ENCODE peak calls at places on chromosomes 4 and X, in ten cellular contexts. One of them, this sample, is unnamed.

GRCh38 chrX:1462596-1463251 is 10.0 kb upstream of the ASMTL start:
- DNase-seq in AG10803: no peak
- DNase-seq in tibial artery: peak
- DNase-seq in cardiac fibroblast: peak
- DNase-seq in tibial nerve: no peak
- DNase-seq in A549: no peak
- DNase-seq in mucosa of descending colon: peak
- DNase-seq in lung: peak
- DNase-seq in fibroblast of villous mesenchyme: peak
- DNase-seq in foreskin fibroblast: peak
- DNase-seq in this sample: peak

GRCh38 chr4:98326168-98326567 is 65.0 kb downstream of the RAP1GDS1 start:
- DNase-seq in fibroblast of villous mesenchyme: no peak
- DNase-seq in lung: no peak
- DNase-seq in AG10803: no peak
- DNase-seq in tibial nerve: no peak
- DNase-seq in A549: no peak
- DNase-seq in tibial artery: no peak
- DNase-seq in mucosa of descending colon: no peak
- DNase-seq in foreskin fibroblast: no peak
- DNase-seq in cardiac fibroblast: no peak
- DNase-seq in this sample: no peak

GRCh38 chr4:139935911-139936310 is 218.1 kb downstream of the MAML3 start:
- DNase-seq in fibroblast of villous mesenchyme: no peak
- DNase-seq in lung: no peak
- DNase-seq in AG10803: no peak
- DNase-seq in tibial nerve: no peak
- DNase-seq in tibial artery: no peak
- DNase-seq in cardiac fibroblast: no peak
- DNase-seq in A549: no peak
- DNase-seq in foreskin fibroblast: no peak
- DNase-seq in mucosa of descending colon: no peak
- DNase-seq in this sample: no peak

GRCh38 chrX:34734383-34734782 is 77.3 kb upstream of the TMEM47 start:
- DNase-seq in AG10803: peak
- DNase-seq in fibroblast of villous mesenchyme: no peak
- DNase-seq in A549: no peak
- DNase-seq in cardiac fibroblast: peak
- DNase-seq in tibial artery: no peak
- DNase-seq in foreskin fibroblast: peak
- DNase-seq in lung: no peak
- DNase-seq in tibial nerve: no peak
- DNase-seq in mucosa of descending colon: no peak
- DNase-seq in this sample: peak

GRCh38 chrX:129748265-129748664 is 9.5 kb downstream of the XPNPEP2 start:
- DNase-seq in mucosa of descending colon: no peak
- DNase-seq in AG10803: peak
- DNase-seq in fibroblast of villous mesenchyme: peak
- DNase-seq in foreskin fibroblast: peak
- DNase-seq in A549: no peak
- DNase-seq in tibial nerve: peak
- DNase-seq in lung: no peak
- DNase-seq in tibial artery: no peak
- DNase-seq in cardiac fibroblast: peak
- DNase-seq in this sample: peak

GRCh38 chrX:7889138-7889537 is 38.1 kb downstream of the PNPLA4 start:
- DNase-seq in tibial nerve: no peak
- DNase-seq in cardiac fibroblast: no peak
- DNase-seq in fibroblast of villous mesenchyme: no peak
- DNase-seq in mucosa of descending colon: no peak
- DNase-seq in lung: no peak
- DNase-seq in AG10803: no peak
- DNase-seq in A549: no peak
- DNase-seq in tibial artery: no peak
- DNase-seq in foreskin fibroblast: no peak
- DNase-seq in this sample: no peak

GRCh38 chrX:57286507-57287251 is at the start of gene FAAH2:
- DNase-seq in foreskin fibroblast: no peak
- DNase-seq in tibial artery: no peak
- DNase-seq in lung: peak
- DNase-seq in mucosa of descending colon: peak
- DNase-seq in A549: peak
- DNase-seq in tibial nerve: no peak
- DNase-seq in cardiac fibroblast: no peak
- DNase-seq in fibroblast of villous mesenchyme: no peak
- DNase-seq in AG10803: no peak
- DNase-seq in this sample: no peak

GRCh38 chr4:156800463-156800862 is 171.1 kb downstream of the PDGFC start:
- DNase-seq in tibial artery: no peak
- DNase-seq in mucosa of descending colon: no peak
- DNase-seq in foreskin fibroblast: no peak
- DNase-seq in AG10803: no peak
- DNase-seq in cardiac fibroblast: no peak
- DNase-seq in fibroblast of villous mesenchyme: no peak
- DNase-seq in tibial nerve: no peak
- DNase-seq in A549: no peak
- DNase-seq in lung: no peak
- DNase-seq in this sample: no peak

GRCh38 chr4:85500110-85500867 is 25.3 kb downstream of the ARHGAP24 start:
- DNase-seq in cardiac fibroblast: no peak
- DNase-seq in mucosa of descending colon: no peak
- DNase-seq in A549: no peak
- DNase-seq in fibroblast of villous mesenchyme: peak
- DNase-seq in foreskin fibroblast: peak
- DNase-seq in tibial artery: no peak
- DNase-seq in tibial nerve: no peak
- DNase-seq in AG10803: peak
- DNase-seq in lung: no peak
- DNase-seq in this sample: peak

GRCh38 chrX:111581086-111581485 is 69.6 kb downstream of the SERTM2 start:
- DNase-seq in foreskin fibroblast: no peak
- DNase-seq in tibial artery: no peak
- DNase-seq in lung: no peak
- DNase-seq in AG10803: no peak
- DNase-seq in cardiac fibroblast: no peak
- DNase-seq in tibial nerve: no peak
- DNase-seq in A549: no peak
- DNase-seq in mucosa of descending colon: no peak
- DNase-seq in fibroblast of villous mesenchyme: peak
- DNase-seq in this sample: no peak

GRCh38 chr4:38805530-38806145 is 1.0 kb upstream of the TLR1 start:
- DNase-seq in tibial nerve: peak
- DNase-seq in fibroblast of villous mesenchyme: peak
- DNase-seq in foreskin fibroblast: peak
- DNase-seq in lung: peak
- DNase-seq in mucosa of descending colon: no peak
- DNase-seq in cardiac fibroblast: peak
- DNase-seq in AG10803: no peak
- DNase-seq in tibial artery: no peak
- DNase-seq in A549: no peak
- DNase-seq in this sample: peak

GRCh38 chrX:134173541-134174272 is 63.3 kb upstream of the CCDC160 start:
- DNase-seq in foreskin fibroblast: no peak
- DNase-seq in tibial artery: no peak
- DNase-seq in fibroblast of villous mesenchyme: no peak
- DNase-seq in mucosa of descending colon: no peak
- DNase-seq in tibial nerve: no peak
- DNase-seq in cardiac fibroblast: no peak
- DNase-seq in AG10803: no peak
- DNase-seq in lung: no peak
- DNase-seq in A549: no peak
- DNase-seq in this sample: no peak

GRCh38 chr4:90575371-90575770 is 448.2 kb downstream of the CCSER1 start:
- DNase-seq in A549: no peak
- DNase-seq in cardiac fibroblast: no peak
- DNase-seq in lung: no peak
- DNase-seq in fibroblast of villous mesenchyme: no peak
- DNase-seq in foreskin fibroblast: no peak
- DNase-seq in AG10803: no peak
- DNase-seq in tibial nerve: no peak
- DNase-seq in tibial artery: no peak
- DNase-seq in mucosa of descending colon: no peak
- DNase-seq in this sample: no peak

GRCh38 chr4:119113033-119113655 is 22.5 kb upstream of the MYOZ2 start:
- DNase-seq in fibroblast of villous mesenchyme: peak
- DNase-seq in A549: peak
- DNase-seq in tibial nerve: no peak
- DNase-seq in cardiac fibroblast: peak
- DNase-seq in lung: no peak
- DNase-seq in foreskin fibroblast: peak
- DNase-seq in mucosa of descending colon: no peak
- DNase-seq in tibial artery: no peak
- DNase-seq in AG10803: peak
- DNase-seq in this sample: peak

GRCh38 chr4:76947369-76947768 is 2.2 kb upstream of the SEPTIN11 start:
- DNase-seq in foreskin fibroblast: no peak
- DNase-seq in AG10803: no peak
- DNase-seq in tibial artery: no peak
- DNase-seq in lung: no peak
- DNase-seq in cardiac fibroblast: peak
- DNase-seq in A549: no peak
- DNase-seq in fibroblast of villous mesenchyme: peak
- DNase-seq in mucosa of descending colon: no peak
- DNase-seq in tibial nerve: no peak
- DNase-seq in this sample: peak

GRCh38 chrX:53239474-53239873 is 14.5 kb upstream of the KDM5C start:
- DNase-seq in tibial artery: no peak
- DNase-seq in foreskin fibroblast: no peak
- DNase-seq in A549: peak
- DNase-seq in cardiac fibroblast: peak
- DNase-seq in fibroblast of villous mesenchyme: no peak
- DNase-seq in lung: no peak
- DNase-seq in AG10803: no peak
- DNase-seq in tibial nerve: no peak
- DNase-seq in mucosa of descending colon: no peak
- DNase-seq in this sample: no peak
- TF ChIP-seq CTCF in tibial artery: no peak
- TF ChIP-seq CTCF in foreskin fibroblast: no peak
- TF ChIP-seq CTCF in A549: peak
- TF ChIP-seq CTCF in cardiac fibroblast: no peak
- TF ChIP-seq CTCF in fibroblast of villous mesenchyme: no peak
- TF ChIP-seq CTCF in lung: no peak
- TF ChIP-seq CTCF in AG10803: no peak
- TF ChIP-seq CTCF in tibial nerve: no peak
- TF ChIP-seq CTCF in mucosa of descending colon: no peak
- TF ChIP-seq CTCF in this sample: peak

GRCh38 chr4:2786152-2786671 is 6.7 kb upstream of the SH3BP2 start:
- DNase-seq in fibroblast of villous mesenchyme: no peak
- DNase-seq in mucosa of descending colon: peak
- DNase-seq in tibial artery: peak
- DNase-seq in lung: no peak
- DNase-seq in A549: no peak
- DNase-seq in cardiac fibroblast: no peak
- DNase-seq in AG10803: no peak
- DNase-seq in foreskin fibroblast: no peak
- DNase-seq in tibial nerve: no peak
- DNase-seq in this sample: no peak
- H3K4me3 ChIP-seq in fibroblast of villous mesenchyme: no peak
- H3K4me3 ChIP-seq in mucosa of descending colon: no peak
- H3K4me3 ChIP-seq in tibial artery: no peak
- H3K4me3 ChIP-seq in lung: no peak
- H3K4me3 ChIP-seq in A549: no peak
- H3K4me3 ChIP-seq in cardiac fibroblast: no peak
- H3K4me3 ChIP-seq in AG10803: no peak
- H3K4me3 ChIP-seq in foreskin fibroblast: no peak
- H3K4me3 ChIP-seq in tibial nerve: no peak
- H3K4me3 ChIP-seq in this sample: no peak

GRCh38 chrX:108735087-108735679 is 1.2 kb downstream of the IRS4 start:
- DNase-seq in AG10803: no peak
- DNase-seq in fibroblast of villous mesenchyme: no peak
- DNase-seq in cardiac fibroblast: no peak
- DNase-seq in tibial artery: no peak
- DNase-seq in foreskin fibroblast: peak
- DNase-seq in A549: peak
- DNase-seq in lung: no peak
- DNase-seq in mucosa of descending colon: no peak
- DNase-seq in tibial nerve: no peak
- DNase-seq in this sample: no peak
- TF ChIP-seq CTCF in AG10803: no peak
- TF ChIP-seq CTCF in fibroblast of villous mesenchyme: no peak
- TF ChIP-seq CTCF in cardiac fibroblast: no peak
- TF ChIP-seq CTCF in tibial artery: no peak
- TF ChIP-seq CTCF in foreskin fibroblast: no peak
- TF ChIP-seq CTCF in A549: peak
- TF ChIP-seq CTCF in lung: no peak
- TF ChIP-seq CTCF in mucosa of descending colon: no peak
- TF ChIP-seq CTCF in tibial nerve: no peak
- TF ChIP-seq CTCF in this sample: no peak

GRCh38 chr4:174157106-174157607 is 126.3 kb downstream of the FBXO8 start:
- DNase-seq in tibial artery: no peak
- DNase-seq in cardiac fibroblast: peak
- DNase-seq in A549: no peak
- DNase-seq in lung: no peak
- DNase-seq in foreskin fibroblast: peak
- DNase-seq in fibroblast of villous mesenchyme: peak
- DNase-seq in tibial nerve: no peak
- DNase-seq in AG10803: no peak
- DNase-seq in mucosa of descending colon: no peak
- DNase-seq in this sample: peak

GRCh38 chr4:174154455-174154854 is 129.0 kb downstream of the FBXO8 start:
- DNase-seq in cardiac fibroblast: peak
- DNase-seq in mucosa of descending colon: no peak
- DNase-seq in foreskin fibroblast: peak
- DNase-seq in tibial artery: no peak
- DNase-seq in AG10803: peak
- DNase-seq in fibroblast of villous mesenchyme: peak
- DNase-seq in tibial nerve: no peak
- DNase-seq in A549: peak
- DNase-seq in lung: no peak
- DNase-seq in this sample: peak

GRCh38 chr4:174156239-174156826 is 127.1 kb downstream of the FBXO8 start:
- DNase-seq in fibroblast of villous mesenchyme: peak
- DNase-seq in lung: no peak
- DNase-seq in foreskin fibroblast: peak
- DNase-seq in cardiac fibroblast: peak
- DNase-seq in AG10803: peak
- DNase-seq in A549: peak
- DNase-seq in tibial artery: no peak
- DNase-seq in tibial nerve: no peak
- DNase-seq in mucosa of descending colon: no peak
- DNase-seq in this sample: peak

DNA sequence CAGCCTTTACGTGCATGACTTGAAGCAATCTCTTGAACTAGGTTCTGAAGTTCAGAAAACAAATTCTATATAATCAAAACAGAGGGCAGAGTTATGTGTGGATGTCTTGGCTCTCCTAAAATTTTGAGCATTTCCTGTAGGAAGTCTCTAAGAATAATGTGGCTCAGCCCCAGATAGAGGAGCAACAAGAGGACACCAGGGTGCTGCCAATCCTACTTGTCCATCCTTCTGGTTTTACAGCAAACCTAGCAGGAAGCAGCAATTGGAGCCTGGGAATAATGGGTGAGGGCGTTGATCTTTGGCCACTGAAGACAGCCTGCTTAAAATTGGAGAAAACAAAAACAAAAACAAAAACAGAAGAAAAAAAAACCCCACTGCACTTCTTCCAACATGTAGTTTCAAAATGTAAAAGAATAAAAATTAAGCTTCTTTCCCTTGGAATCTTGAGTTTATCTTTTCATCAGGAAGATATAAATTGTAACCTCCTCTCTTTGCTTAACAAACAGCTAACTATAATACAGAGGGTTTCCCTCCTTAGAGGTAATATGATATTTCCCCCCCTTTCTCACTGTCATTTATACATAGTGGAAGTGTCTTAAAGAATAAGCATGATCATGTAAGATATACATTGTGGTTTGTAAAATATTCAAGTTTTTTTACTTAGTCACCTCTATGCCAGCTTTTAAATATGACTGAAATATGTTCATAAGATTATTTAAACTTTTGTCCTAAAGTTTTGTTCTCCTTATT is 130.6 kb downstream of the FBXO8 start:
- DNase-seq in tibial nerve: no peak
- DNase-seq in cardiac fibroblast: peak
- DNase-seq in tibial artery: no peak
- DNase-seq in lung: no peak
- DNase-seq in fibroblast of villous mesenchyme: peak
- DNase-seq in A549: no peak
- DNase-seq in AG10803: no peak
- DNase-seq in mucosa of descending colon: no peak
- DNase-seq in foreskin fibroblast: peak
- DNase-seq in this sample: peak
- H3K4me3 ChIP-seq in tibial nerve: no peak
- H3K4me3 ChIP-seq in cardiac fibroblast: no peak
- H3K4me3 ChIP-seq in tibial artery: no peak
- H3K4me3 ChIP-seq in lung: no peak
- H3K4me3 ChIP-seq in fibroblast of villous mesenchyme: no peak
- H3K4me3 ChIP-seq in A549: no peak
- H3K4me3 ChIP-seq in AG10803: no peak
- H3K4me3 ChIP-seq in mucosa of descending colon: no peak
- H3K4me3 ChIP-seq in foreskin fibroblast: no peak
- H3K4me3 ChIP-seq in this sample: no peak